ENCODE peak calls at places on chromosomes 4 and X, in six cellular contexts. One of them, this sample, is unnamed.

GRCh38 chr4:143381171-143382118 is 44.8 kb downstream of the GAB1 start:
- DNase-seq in PC-3: peak; percentile 88
- DNase-seq in OCI-LY7: peak; percentile 80
- DNase-seq in GM23338: peak; percentile 31
- DNase-seq in MM.1S: peak; percentile 7
- DNase-seq in hepatocyte: peak; percentile 58
- DNase-seq in this sample: no peak

GRCh38 chr4:111718763-111719537 is 426.3 kb upstream of the FAM241A start:
- DNase-seq in MM.1S: no peak
- DNase-seq in GM23338: no peak
- DNase-seq in hepatocyte: no peak
- DNase-seq in OCI-LY7: no peak
- DNase-seq in PC-3: no peak
- DNase-seq in this sample: peak; percentile 26

GRCh38 chrX:132023896-132024386 is 839 bp downstream of the STK26 start:
- DNase-seq in OCI-LY7: peak; percentile 57
- DNase-seq in PC-3: peak; percentile 31
- DNase-seq in GM23338: peak; percentile 60
- DNase-seq in hepatocyte: no peak
- DNase-seq in MM.1S: peak; percentile 35
- DNase-seq in this sample: peak; percentile 49

GRCh38 chr4:58301384-58301783 is 1191.2 kb upstream of the IGFBP7 start:
- DNase-seq in GM23338: peak; percentile 80
- DNase-seq in hepatocyte: peak; percentile 20
- DNase-seq in MM.1S: no peak
- DNase-seq in PC-3: no peak
- DNase-seq in OCI-LY7: no peak
- DNase-seq in this sample: peak; percentile 24

GRCh38 chr4:80471701-80472100 is 136.2 kb downstream of the CFAP299 start:
- DNase-seq in PC-3: peak; percentile 73
- DNase-seq in OCI-LY7: peak; percentile 41
- DNase-seq in hepatocyte: peak; percentile 58
- DNase-seq in GM23338: peak; percentile 68
- DNase-seq in MM.1S: peak; percentile 63
- DNase-seq in this sample: peak; percentile 32

GRCh38 chrX:131068945-131069719 is 11.0 kb downstream of the ARHGAP36 start:
- DNase-seq in OCI-LY7: no peak
- DNase-seq in GM23338: peak; percentile 84
- DNase-seq in hepatocyte: peak; percentile 54
- DNase-seq in PC-3: peak; percentile 28
- DNase-seq in MM.1S: no peak
- DNase-seq in this sample: peak; percentile 84

GRCh38 chr4:1746265-1746691 is 25.0 kb downstream of the TACC3 start:
- DNase-seq in hepatocyte: peak; percentile 88
- DNase-seq in OCI-LY7: peak; percentile 84
- DNase-seq in GM23338: peak; percentile 94
- DNase-seq in MM.1S: peak; percentile 63
- DNase-seq in PC-3: peak; percentile 59
- DNase-seq in this sample: peak; percentile 91

GRCh38 chrX:47241201-47242011 is 8.6 kb downstream of the USP11 start:
- DNase-seq in hepatocyte: no peak
- DNase-seq in PC-3: no peak
- DNase-seq in GM23338: no peak
- DNase-seq in MM.1S: no peak
- DNase-seq in OCI-LY7: no peak
- DNase-seq in this sample: no peak

GRCh38 chr4:88244821-88245579 is 39.4 kb downstream of the PPM1K start:
- DNase-seq in OCI-LY7: peak; percentile 41
- DNase-seq in PC-3: no peak
- DNase-seq in GM23338: peak; percentile 20
- DNase-seq in hepatocyte: no peak
- DNase-seq in MM.1S: no peak
- DNase-seq in this sample: no peak

GRCh38 chr4:83664741-83665140 is 128.8 kb downstream of the GPAT3 start:
- DNase-seq in GM23338: no peak
- DNase-seq in PC-3: no peak
- DNase-seq in OCI-LY7: no peak
- DNase-seq in hepatocyte: no peak
- DNase-seq in MM.1S: no peak
- DNase-seq in this sample: no peak

GRCh38 chr4:10461091-10461849 is 4.0 kb upstream of the ZNF518B start:
- DNase-seq in PC-3: no peak
- DNase-seq in hepatocyte: peak; percentile 91
- DNase-seq in GM23338: peak; percentile 77
- DNase-seq in MM.1S: peak; percentile 81
- DNase-seq in OCI-LY7: peak; percentile 70
- DNase-seq in this sample: peak; percentile 91

GRCh38 chr4:14667624-14668295 is 334.5 kb upstream of the CPEB2 start:
- DNase-seq in GM23338: no peak
- DNase-seq in PC-3: peak; percentile 86
- DNase-seq in MM.1S: no peak
- DNase-seq in OCI-LY7: no peak
- DNase-seq in hepatocyte: peak; percentile 19
- DNase-seq in this sample: no peak

GRCh38 chr4:7659429-7660175 is 224.9 kb upstream of the PSAPL1 start:
- DNase-seq in MM.1S: no peak
- DNase-seq in PC-3: no peak
- DNase-seq in GM23338: no peak
- DNase-seq in hepatocyte: no peak
- DNase-seq in OCI-LY7: no peak
- DNase-seq in this sample: no peak

GRCh38 chr4:727576-727975 is 21.9 kb downstream of the PCGF3 start:
- DNase-seq in PC-3: no peak
- DNase-seq in hepatocyte: no peak
- DNase-seq in OCI-LY7: no peak
- DNase-seq in MM.1S: no peak
- DNase-seq in GM23338: no peak
- DNase-seq in this sample: no peak

GRCh38 chr4:184822356-184822755 is 3.4 kb downstream of the ACSL1 start:
- DNase-seq in MM.1S: no peak
- DNase-seq in PC-3: no peak
- DNase-seq in hepatocyte: no peak
- DNase-seq in GM23338: no peak
- DNase-seq in OCI-LY7: no peak
- DNase-seq in this sample: no peak
- H3K4me3 ChIP-seq in MM.1S: no peak overlapping the region
- H3K4me3 ChIP-seq in PC-3: no peak overlapping the region
- H3K4me3 ChIP-seq in hepatocyte: no peak overlapping the region
- H3K4me3 ChIP-seq in GM23338: no peak overlapping the region
- H3K4me3 ChIP-seq in OCI-LY7: no peak overlapping the region
- H3K4me3 ChIP-seq in this sample: no peak overlapping the region

GRCh38 chrX:18643853-18644252 is 28.1 kb downstream of the RS1 start:
- DNase-seq in hepatocyte: no peak
- DNase-seq in OCI-LY7: no peak
- DNase-seq in MM.1S: no peak
- DNase-seq in GM23338: no peak
- DNase-seq in PC-3: no peak
- DNase-seq in this sample: no peak
- TF ChIP-seq CTCF in hepatocyte: no peak
- TF ChIP-seq CTCF in OCI-LY7: no peak
- TF ChIP-seq CTCF in MM.1S: no peak
- TF ChIP-seq CTCF in GM23338: no peak
- TF ChIP-seq CTCF in PC-3: no peak
- TF ChIP-seq CTCF in this sample: no peak

GRCh38 chr4:181193162-181193930 is 1049.9 kb upstream of the TENM3 start:
- DNase-seq in MM.1S: no peak
- DNase-seq in hepatocyte: no peak
- DNase-seq in PC-3: no peak
- DNase-seq in GM23338: peak; percentile 4
- DNase-seq in OCI-LY7: no peak
- DNase-seq in this sample: peak; percentile 10

GRCh38 chr4:181189751-181190150 is 1053.5 kb upstream of the TENM3 start:
- DNase-seq in hepatocyte: no peak
- DNase-seq in PC-3: no peak
- DNase-seq in MM.1S: no peak
- DNase-seq in OCI-LY7: no peak
- DNase-seq in GM23338: no peak
- DNase-seq in this sample: peak; percentile 34

DNA sequence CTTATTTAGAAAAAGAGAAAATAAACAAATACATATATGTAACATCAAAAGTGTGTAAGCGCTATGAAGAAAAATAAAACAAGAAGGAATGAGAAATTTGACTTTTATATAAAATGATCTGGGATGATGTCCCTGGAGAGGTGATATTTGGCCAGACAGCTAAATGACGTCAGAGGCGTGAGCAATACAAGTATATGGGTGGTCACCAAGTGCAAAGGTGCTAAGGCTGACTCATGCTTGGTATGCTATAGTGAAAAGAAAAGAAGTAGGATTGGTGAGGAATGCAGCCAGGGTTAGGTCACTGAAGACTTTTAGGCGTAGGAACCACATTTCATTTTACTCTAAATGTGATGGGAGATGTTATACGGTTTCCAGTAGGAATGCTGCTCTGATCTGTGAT is 1049.1 kb upstream of the TENM3 start:
- DNase-seq in GM23338: no peak
- DNase-seq in PC-3: no peak
- DNase-seq in OCI-LY7: no peak
- DNase-seq in hepatocyte: no peak
- DNase-seq in MM.1S: no peak
- DNase-seq in this sample: no peak
- TF ChIP-seq EZH2phosphoT487 in GM23338: no peak
- TF ChIP-seq EZH2phosphoT487 in PC-3: no peak
- TF ChIP-seq EZH2phosphoT487 in OCI-LY7: no peak
- TF ChIP-seq EZH2phosphoT487 in hepatocyte: no peak
- TF ChIP-seq EZH2phosphoT487 in MM.1S: no peak
- TF ChIP-seq EZH2phosphoT487 in this sample: no peak

GRCh38 chr4:52713456-52713937 is 37.7 kb downstream of the ERVMER34-1 start:
- DNase-seq in GM23338: no peak
- DNase-seq in OCI-LY7: peak; percentile 48
- DNase-seq in MM.1S: peak; percentile 31
- DNase-seq in hepatocyte: peak; percentile 19
- DNase-seq in PC-3: peak; percentile 19
- DNase-seq in this sample: peak; percentile 44
- H3K4me3 ChIP-seq in GM23338: peak overlapping the region; percentile 94
- H3K4me3 ChIP-seq in OCI-LY7: peak overlapping the region; percentile 99
- H3K4me3 ChIP-seq in MM.1S: peak overlapping the region; percentile 87
- H3K4me3 ChIP-seq in hepatocyte: peak overlapping the region; percentile 57
- H3K4me3 ChIP-seq in PC-3: peak overlapping the region; percentile 82
- H3K4me3 ChIP-seq in this sample: peak overlapping the region; percentile 74

DNA sequence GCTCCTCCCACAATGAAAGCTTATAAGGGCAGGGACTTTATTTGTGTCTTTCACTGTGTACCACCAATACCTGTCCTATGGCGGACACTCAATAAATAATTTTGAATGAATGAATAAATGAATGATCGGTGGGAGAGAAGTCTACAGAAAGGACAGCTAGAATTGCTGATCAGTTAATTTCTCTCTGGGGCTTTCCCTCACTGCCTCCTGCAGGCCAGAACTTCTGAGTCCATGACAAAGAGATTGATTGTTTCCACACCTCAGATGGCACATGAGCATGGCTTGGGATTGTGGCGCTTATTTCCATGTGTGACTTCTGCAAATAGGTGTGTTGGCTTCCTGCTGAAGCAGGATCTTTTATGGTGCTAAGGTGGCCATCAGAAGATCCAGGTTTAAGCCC is 6.3 kb downstream of the FAM47E start:
- DNase-seq in GM23338: no peak
- DNase-seq in MM.1S: no peak
- DNase-seq in hepatocyte: no peak
- DNase-seq in PC-3: no peak
- DNase-seq in OCI-LY7: no peak
- DNase-seq in this sample: no peak
- TF ChIP-seq CTCF in GM23338: peak; percentile 23
- TF ChIP-seq CTCF in MM.1S: no peak
- TF ChIP-seq CTCF in hepatocyte: no peak
- TF ChIP-seq CTCF in PC-3: no peak
- TF ChIP-seq CTCF in OCI-LY7: no peak
- TF ChIP-seq CTCF in this sample: no peak

GRCh38 chr4:53767503-53767902 is 176.2 kb upstream of the LNX1 start:
- DNase-seq in OCI-LY7: no peak
- DNase-seq in GM23338: no peak
- DNase-seq in MM.1S: no peak
- DNase-seq in hepatocyte: no peak
- DNase-seq in PC-3: no peak
- DNase-seq in this sample: no peak
- TF ChIP-seq EZH2phosphoT487 in OCI-LY7: no peak
- TF ChIP-seq EZH2phosphoT487 in GM23338: no peak
- TF ChIP-seq EZH2phosphoT487 in MM.1S: no peak
- TF ChIP-seq EZH2phosphoT487 in hepatocyte: no peak
- TF ChIP-seq EZH2phosphoT487 in PC-3: no peak
- TF ChIP-seq EZH2phosphoT487 in this sample: no peak

DNA sequence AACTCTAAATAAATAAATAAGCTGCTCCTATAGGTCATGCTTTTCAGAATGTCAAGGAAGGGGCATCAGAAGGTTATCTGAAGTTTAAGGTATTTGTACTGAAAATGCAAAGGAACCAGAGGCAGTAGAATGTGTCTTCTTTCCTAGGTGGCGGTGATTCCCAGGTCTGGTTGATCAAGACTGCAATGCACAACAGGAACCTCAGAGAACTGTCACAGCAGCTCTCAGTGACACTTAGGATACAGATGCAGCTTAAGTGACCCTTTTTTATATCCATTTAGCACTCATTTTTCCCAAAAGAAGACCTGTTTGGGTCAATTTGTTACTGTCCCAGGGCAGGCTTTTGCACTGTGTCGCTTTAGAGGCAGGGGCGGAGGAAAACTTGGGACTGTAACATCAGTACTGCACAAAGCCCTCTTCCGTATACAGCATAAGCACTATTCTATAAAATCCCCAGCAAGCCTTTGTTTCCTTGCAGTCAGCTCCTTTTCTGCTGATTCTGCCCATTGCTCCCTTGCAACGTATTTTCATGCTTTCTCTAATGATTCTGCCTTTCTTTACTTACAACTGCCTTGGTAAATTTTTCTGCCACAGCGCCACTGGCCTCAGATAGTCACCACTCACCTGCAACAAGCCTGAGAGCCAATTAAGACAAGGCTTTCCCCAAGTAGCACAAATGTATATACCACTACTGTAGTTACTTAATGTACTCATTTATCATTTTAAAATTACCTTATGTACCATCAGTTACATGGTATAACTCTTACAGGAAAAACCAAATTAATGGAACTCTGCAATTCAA is 1.5 kb upstream of the MND1 start:
- DNase-seq in OCI-LY7: peak; percentile 60
- DNase-seq in MM.1S: no peak
- DNase-seq in hepatocyte: no peak
- DNase-seq in PC-3: no peak
- DNase-seq in GM23338: no peak
- DNase-seq in this sample: no peak
- H3K4me3 ChIP-seq in OCI-LY7: peak overlapping the region; percentile 87
- H3K4me3 ChIP-seq in MM.1S: no peak overlapping the region
- H3K4me3 ChIP-seq in hepatocyte: no peak overlapping the region
- H3K4me3 ChIP-seq in PC-3: no peak overlapping the region
- H3K4me3 ChIP-seq in GM23338: no peak overlapping the region
- H3K4me3 ChIP-seq in this sample: no peak overlapping the region

DNA sequence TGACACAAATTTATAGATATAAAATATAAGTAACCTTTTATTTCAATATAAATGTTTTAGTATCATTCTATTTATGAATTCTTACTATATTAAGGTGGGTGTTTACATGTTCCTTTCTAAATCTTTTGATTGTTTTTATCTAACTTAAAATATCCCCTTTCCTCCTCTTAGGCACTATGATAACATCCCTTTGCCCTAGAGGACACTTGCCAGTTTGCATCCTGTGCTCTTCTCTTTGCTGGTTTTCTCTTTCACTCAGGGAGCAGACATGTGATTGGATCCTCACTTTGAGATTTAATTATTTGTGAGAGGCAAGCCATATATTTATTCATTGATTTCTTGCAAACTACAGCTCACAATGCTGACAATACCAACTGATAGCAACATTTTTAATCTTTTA is 16.2 kb downstream of the LRIT3 start:
- DNase-seq in hepatocyte: no peak
- DNase-seq in GM23338: peak; percentile 53
- DNase-seq in PC-3: no peak
- DNase-seq in OCI-LY7: no peak
- DNase-seq in MM.1S: no peak
- DNase-seq in this sample: no peak
- TF ChIP-seq CTCF in hepatocyte: no peak
- TF ChIP-seq CTCF in GM23338: no peak
- TF ChIP-seq CTCF in PC-3: no peak
- TF ChIP-seq CTCF in OCI-LY7: no peak
- TF ChIP-seq CTCF in MM.1S: no peak
- TF ChIP-seq CTCF in this sample: peak; percentile 17

This sample was measured in neural progenitor cell.